ENCODE peak calls at places on chromosome 19, in eight cellular contexts. W is lower lobe of right lung, D is BE2C, K is A549, V is hepatocyte, T is neural progenitor cell, S is pancreas, A is WERI-Rb-1. Y is an unnamed sample.

GRCh38 chr19:34316741-34317241 is 48.2 kb upstream of the GPI start:
- DNase-seq in W (no peak), D (no peak), K (peak; percentile 43), V (no peak), T (no peak), S (no peak), A (no peak), Y (peak; percentile 41)

GRCh38 chr19:43316591-43317319 is 36.7 kb upstream of the CD177 start:
- DNase-seq in W (no peak), D (peak; percentile 59), K (peak; percentile 32), V (peak; percentile 83), T (peak; percentile 91), S (no peak), A (peak; percentile 88), Y (no peak)

GRCh38 chr19:17337675-17338439 is 504 bp downstream of the GTPBP3 start:
- DNase-seq in W (no peak), D (peak; percentile 33), K (no peak), V (no peak), T (peak; percentile 63), S (peak; percentile 81), A (no peak), Y (no peak)

GRCh38 chr19:48085904-48086864 is 24.4 kb downstream of the PLA2G4C start:
- DNase-seq in W (no peak), D (peak; percentile 18), K (no peak), V (no peak), T (no peak), S (no peak), A (peak; percentile 58), Y (no peak)

GRCh38 chr19:34306213-34306661 is 51.9 kb downstream of the GARRE1 start:
- DNase-seq in W (no peak), D (no peak), K (no peak), V (no peak), T (no peak), S (no peak), A (no peak), Y (no peak)

GRCh38 chr19:16327911-16328823 is 3.5 kb downstream of the KLF2 start:
- DNase-seq in W (peak; percentile 92), D (no peak), K (no peak), V (peak; percentile 63), T (no peak), S (no peak), A (no peak), Y (no peak)

GRCh38 chr19:50565984-50566903 is 2.0 kb downstream of the LRRC4B start:
- DNase-seq in W (no peak), D (no peak), K (no peak), V (peak; percentile 45), T (peak; percentile 74), S (no peak), A (no peak), Y (no peak)

GRCh38 chr19:16144216-16144581 is 714 bp downstream of the HSH2D start:
- DNase-seq in W (no peak), D (no peak), K (no peak), V (no peak), T (no peak), S (no peak), A (no peak), Y (no peak)

GRCh38 chr19:17441241-17442135 is 7.0 kb downstream of the TMEM221 start:
- DNase-seq in W (no peak), D (peak; percentile 32), K (no peak), V (no peak), T (peak; percentile 56), S (no peak), A (peak; percentile 48), Y (no peak)

GRCh38 chr19:12055784-12056183 is 3.0 kb upstream of the ZNF878 start:
- DNase-seq in W (no peak), D (no peak), K (no peak), V (no peak), T (no peak), S (no peak), A (no peak), Y (no peak)

GRCh38 chr19:45443462-45444317 is 20.0 kb upstream of the ERCC1 start:
- DNase-seq in W (peak; percentile 98), D (peak; percentile 99), K (peak; percentile 98), V (peak; percentile 98), T (peak; percentile 98), S (peak; percentile 97), A (peak; percentile 96), Y (no peak)

GRCh38 chr19:34667349-34668076 is 9.4 kb downstream of the SCGB2B2 start:
- DNase-seq in W (peak; percentile 61), D (no peak), K (no peak), V (no peak), T (no peak), S (peak; percentile 51), A (no peak), Y (no peak)

GRCh38 chr19:34260771-34261173 is 6.4 kb downstream of the GARRE1 start:
- DNase-seq in W (no peak), D (peak; percentile 67), K (no peak), V (peak; percentile 33), T (peak; percentile 36), S (no peak), A (peak; percentile 64), Y (no peak)

GRCh38 chr19:41978470-41978869 is 15.6 kb downstream of the ATP1A3 start:
- DNase-seq in W (no peak), D (no peak), K (no peak), V (no peak), T (no peak), S (no peak), A (no peak), Y (no peak)

GRCh38 chr19:41098762-41099161 is 10.5 kb downstream of the CYP2A13 start:
- DNase-seq in W (no peak), D (no peak), K (no peak), V (peak; percentile 34), T (no peak), S (no peak), A (no peak), Y (no peak)

GRCh38 chr19:30784850-30785459 is 412.8 kb downstream of the ZNF536 start:
- DNase-seq in W (peak; percentile 73), D (peak; percentile 61), K (peak; percentile 42), V (peak; percentile 52), T (peak; percentile 55), S (no peak), A (peak; percentile 75), Y (no peak)

GRCh38 chr19:16462757-16463250 is 9.0 kb downstream of the EPS15L1 start:
- DNase-seq in W (no peak), D (no peak), K (no peak), V (no peak), T (no peak), S (no peak), A (no peak), Y (no peak)

GRCh38 chr19:9070066-9070465 is 16.8 kb upstream of the OR1M1 start:
- DNase-seq in W (no peak), D (no peak), K (no peak), V (no peak), T (peak; percentile 86), S (no peak), A (no peak), Y (no peak)

GRCh38 chr19:15841875-15842569 is 26.6 kb upstream of the OR10H1 start:
- DNase-seq in W (no peak), D (no peak), K (peak; percentile 13), V (no peak), T (no peak), S (no peak), A (no peak), Y (no peak)

GRCh38 chr19:6056801-6057650 is 53.3 kb downstream of the RFX2 start:
- DNase-seq in W (peak; percentile 79), D (no peak), K (peak; percentile 51), V (peak; percentile 84), T (no peak), S (peak; percentile 38), A (no peak), Y (peak; percentile 82)
- TF ChIP-seq CTCF in W (no peak), D (no peak), K (no peak), V (no peak), T (no peak), S (no peak), A (no peak), Y (no peak)

GRCh38 chr19:46753420-46754155 is 7.3 kb upstream of the STRN4 start:
- DNase-seq in W (no peak), D (peak; percentile 79), K (peak; percentile 79), V (peak; percentile 53), T (peak; percentile 75), S (peak; percentile 77), A (peak; percentile 77), Y (no peak)
- H3K4me3 ChIP-seq in W (no peak overlapping the region), D (no peak overlapping the region), K (no peak overlapping the region), V (no peak overlapping the region), T (no peak overlapping the region), S (no peak overlapping the region), A (no peak overlapping the region), Y (no peak overlapping the region)

GRCh38 chr19:14405380-14405757 is 13.8 kb downstream of the DDX39A start:
- DNase-seq in W (no peak), D (no peak), K (no peak), V (no peak), T (peak; percentile 73), S (no peak), A (no peak), Y (no peak)
- TF ChIP-seq CTCF in W (no peak), D (no peak), K (no peak), V (no peak), T (peak; percentile 38), S (no peak), A (no peak), Y (no peak)

GRCh38 chr19:2877398-2878331 is 10.5 kb downstream of the ZNF556 start:
- DNase-seq in W (no peak), D (no peak), K (no peak), V (no peak), T (no peak), S (no peak), A (no peak), Y (no peak)
- H3K4me3 ChIP-seq in W (no peak overlapping the region), D (no peak overlapping the region), K (no peak overlapping the region), V (no peak overlapping the region), T (no peak overlapping the region), S (no peak overlapping the region), A (no peak overlapping the region), Y (no peak overlapping the region)

GRCh38 chr19:18644144-18645034 is 7.6 kb downstream of the KLHL26 start:
- DNase-seq in W (no peak), D (no peak), K (no peak), V (no peak), T (no peak), S (peak; percentile 20), A (no peak), Y (no peak)
- TF ChIP-seq CTCF in W (no peak), D (no peak), K (no peak), V (no peak), T (no peak), S (no peak), A (no peak), Y (no peak)

GRCh38 chr19:58385313-58386165 is 1.5 kb upstream of the RPS5 start:
- DNase-seq in W (peak; percentile 48), D (no peak), K (no peak), V (no peak), T (no peak), S (peak; percentile 75), A (no peak), Y (no peak)

GRCh38 chr19:58386166-58386575 is 898 bp upstream of the RPS5 start:
- DNase-seq in W (no peak), D (peak; percentile 28), K (no peak), V (no peak), T (no peak), S (no peak), A (peak; percentile 35), Y (no peak)

GRCh38 chr19:58386576-58387337 is at the start of gene RPS5:
- DNase-seq in W (peak; percentile 97), D (peak; percentile 96), K (peak; percentile 100), V (peak; percentile 98), T (peak; percentile 98), S (peak; percentile 99), A (peak; percentile 96), Y (peak; percentile 98)

GRCh38 chr19:58387338-58388174 is 487 bp downstream of the RPS5 start:
- DNase-seq in W (no peak), D (no peak), K (no peak), V (no peak), T (no peak), S (peak; percentile 31), A (no peak), Y (no peak)

GRCh38 chr19:58388175-58388526 is 1.1 kb downstream of the RPS5 start:
- DNase-seq in W (no peak), D (no peak), K (no peak), V (no peak), T (no peak), S (no peak), A (no peak), Y (no peak)
- H3K4me3 ChIP-seq in W (peak overlapping the region; percentile 80), D (peak overlapping the region; percentile 100), K (peak overlapping the region; percentile 81), V (peak overlapping the region; percentile 60), T (peak overlapping the region; percentile 77), S (peak overlapping the region; percentile 77), A (peak overlapping the region; percentile 98), Y (peak overlapping the region; percentile 92)

Y was measured in HFF-Myc.